ENCODE peak calls at places on chromosomes 16 and 17, in five cellular contexts. U, M, S, H and O are unnamed samples. For H3K4me1, the result is how much of the 10 kb centered on the place peaks cover.

GRCh38 chr16:30884760-30885159 is 9.1 kb downstream of the BCL7C start:
- DNase-seq in U (no peak), M (no peak), S (no peak), H (no peak), O (no peak)

GRCh38 chr16:3756113-3756512 is 38.8 kb upstream of the TRAP1 start:
- DNase-seq in U (no peak), M (no peak), S (no peak), H (no peak), O (no peak)

GRCh38 chr16:89711601-89712475 is 8.9 kb downstream of the VPS9D1 start:
- DNase-seq in U (peak), M (peak), S (no peak), H (no peak), O (peak)

GRCh38 chr17:13931111-13931526 is 138.2 kb upstream of the COX10 start:
- DNase-seq in U (peak), M (peak), S (peak), H (no peak), O (no peak)

GRCh38 chr16:59305850-59306249 is 571.7 kb upstream of the GOT2 start:
- DNase-seq in U (no peak), M (no peak), S (no peak), H (no peak), O (no peak)

GRCh38 chr16:1105888-1106620 is 10.0 kb upstream of the C1QTNF8 start:
- DNase-seq in U (peak), M (peak), S (peak), H (no peak), O (peak)

GRCh38 chr17:74117999-74118421 is 85.5 kb upstream of the RPL38 start:
- DNase-seq in U (no peak), M (no peak), S (no peak), H (no peak), O (no peak)

GRCh38 chr16:88473666-88474534 is 20.8 kb downstream of the ZFPM1 start:
- DNase-seq in U (no peak), M (peak), S (no peak), H (no peak), O (peak)

GRCh38 chr16:67805718-67806427 is 487 bp downstream of the RANBP10 start:
- DNase-seq in U (no peak), M (no peak), S (peak), H (no peak), O (no peak)

GRCh38 chr16:86819523-86819887 is 241.2 kb downstream of the FOXL1 start:
- DNase-seq in U (peak), M (peak), S (no peak), H (no peak), O (no peak)

GRCh38 chr17:56892333-56892732 is 21.5 kb downstream of the TRIM25 start:
- DNase-seq in U (no peak), M (no peak), S (no peak), H (no peak), O (no peak)

GRCh38 chr17:75344664-75345063 is 55.4 kb upstream of the SLC25A19 start:
- DNase-seq in U (no peak), M (no peak), S (no peak), H (no peak), O (no peak)

GRCh38 chr17:48539177-48539576 is 5.7 kb downstream of the HOXB2 start:
- DNase-seq in U (peak), M (peak), S (no peak), H (no peak), O (no peak)

GRCh38 chr17:28864991-28865849 is 10.4 kb downstream of the ERAL1 start:
- DNase-seq in U (no peak), M (no peak), S (peak), H (no peak), O (no peak)

GRCh38 chr17:43444223-43445008 is 39.4 kb upstream of the DHX8 start:
- DNase-seq in U (no peak), M (no peak), S (no peak), H (no peak), O (no peak)

GRCh38 chr16:25031132-25031440 is 15.9 kb upstream of the ARHGAP17 start:
- DNase-seq in U (no peak), M (no peak), S (no peak), H (no peak), O (no peak)

GRCh38 chr16:58499615-58500328 is at the start of gene NDRG4:
- DNase-seq in U (peak), M (peak), S (no peak), H (no peak), O (peak)

GRCh38 chr16:30183961-30184429 is 593 bp downstream of the CORO1A start:
- DNase-seq in U (no peak), M (no peak), S (no peak), H (no peak), O (no peak)

GRCh38 chr16:54657709-54658102 is 273.0 kb upstream of the IRX5 start:
- DNase-seq in U (no peak), M (no peak), S (no peak), H (no peak), O (no peak)

GRCh38 chr17:49949634-49950033 is 19.4 kb upstream of the DLX4 start:
- DNase-seq in U (no peak), M (no peak), S (no peak), H (no peak), O (no peak)

GRCh38 chr16:11530171-11530940 is 56.4 kb downstream of the LITAF start:
- DNase-seq in U (peak), M (no peak), S (no peak), H (no peak), O (no peak)

GRCh38 chr16:4135537-4135936 is 19.3 kb upstream of the ADCY9 start:
- DNase-seq in U (no peak), M (no peak), S (no peak), H (no peak), O (no peak)

GRCh38 chr17:2085648-2085949 is 30.7 kb downstream of the HIC1 start:
- DNase-seq in U (peak), M (peak), S (no peak), H (no peak), O (no peak)
- H3K4me1 ChIP-seq in U (half or more), M (half or more), S (under half), H (under half), O (under half)

GRCh38 chr17:77345260-77345910 is 204.6 kb downstream of the SEC14L1 start:
- DNase-seq in U (peak), M (no peak), S (no peak), H (no peak), O (no peak)

GRCh38 chr17:77349976-77350830 is 209.4 kb downstream of the SEC14L1 start:
- DNase-seq in U (peak), M (peak), S (no peak), H (no peak), O (no peak)

GRCh38 chr17:77347544-77347943 is 206.8 kb downstream of the SEC14L1 start:
- DNase-seq in U (no peak), M (no peak), S (no peak), H (no peak), O (no peak)

GRCh38 chr17:77344038-77344437 is 203.3 kb downstream of the SEC14L1 start:
- DNase-seq in U (no peak), M (no peak), S (no peak), H (no peak), O (no peak)

GRCh38 chr17:77346765-77347164 is 206.0 kb downstream of the SEC14L1 start:
- DNase-seq in U (no peak), M (no peak), S (no peak), H (no peak), O (no peak)
- H3K4me1 ChIP-seq in U (under half), M (under half), S (under half), H (under half), O (under half)

GRCh38 chr16:75000481-75001081 is 1.8 kb downstream of the ZNRF1 start:
- DNase-seq in U (peak), M (no peak), S (peak), H (no peak), O (peak)

GRCh38 chr16:74999683-75000480 is 1.1 kb downstream of the ZNRF1 start:
- DNase-seq in U (peak), M (no peak), S (peak), H (no peak), O (peak)

GRCh38 chr16:75004460-75004859 is 5.6 kb downstream of the ZNRF1 start:
- DNase-seq in U (no peak), M (no peak), S (no peak), H (no peak), O (no peak)

GRCh38 chr16:75003931-75004330 is 5.1 kb downstream of the ZNRF1 start:
- DNase-seq in U (no peak), M (no peak), S (no peak), H (no peak), O (peak)

GRCh38 chr16:75002474-75002873 is 3.6 kb downstream of the ZNRF1 start:
- DNase-seq in U (no peak), M (no peak), S (no peak), H (no peak), O (no peak)
- H3K4me1 ChIP-seq in U (under half), M (under half), S (under half), H (under half), O (under half)

GRCh38 chr17:59425085-59425901 is 93.8 kb downstream of the YPEL2 start:
- DNase-seq in U (peak), M (peak), S (peak), H (no peak), O (peak)

GRCh38 chr17:59423137-59423703 is 91.8 kb downstream of the YPEL2 start:
- DNase-seq in U (peak), M (peak), S (peak), H (no peak), O (peak)

GRCh38 chr17:59426031-59426430 is 94.6 kb downstream of the YPEL2 start:
- DNase-seq in U (peak), M (no peak), S (no peak), H (no peak), O (no peak)

GRCh38 chr17:59424331-59424730 is 92.9 kb downstream of the YPEL2 start:
- DNase-seq in U (no peak), M (no peak), S (no peak), H (no peak), O (no peak)

GRCh38 chr17:59423903-59424302 is 92.4 kb downstream of the YPEL2 start:
- DNase-seq in U (no peak), M (no peak), S (no peak), H (no peak), O (no peak)
- H3K4me1 ChIP-seq in U (half or more), M (under half), S (under half), H (half or more), O (under half)

DNA sequence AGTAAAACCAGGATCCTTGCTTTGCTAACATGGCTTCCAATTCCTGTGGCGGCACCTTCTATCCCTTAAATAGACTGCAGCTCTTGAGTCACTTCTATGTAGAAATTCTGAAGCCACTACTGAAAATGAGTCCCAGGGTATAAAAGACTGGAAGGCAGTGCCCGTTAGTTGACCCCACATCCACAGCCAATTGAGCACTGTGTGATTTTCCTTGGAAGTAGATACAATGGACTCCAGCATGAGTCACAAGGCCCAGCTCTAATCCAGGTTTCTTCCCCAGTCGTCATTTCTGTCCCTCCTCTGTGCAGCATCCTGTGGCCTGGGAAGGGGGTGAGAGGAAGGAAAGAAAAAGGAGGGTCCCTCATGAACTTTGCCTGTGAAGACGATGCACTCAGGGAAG is 69.5 kb downstream of the HLF start:
- DNase-seq in U (peak), M (no peak), S (no peak), H (no peak), O (no peak)
- H3K4me1 ChIP-seq in U (under half), M (under half), S (under half), H (under half), O (under half)

GRCh38 chr16:15037745-15038144 is 18.1 kb downstream of the NTAN1 start:
- DNase-seq in U (no peak), M (no peak), S (no peak), H (no peak), O (no peak)
- H3K4me1 ChIP-seq in U (under half), M (under half), S (under half), H (under half), O (under half)

DNA sequence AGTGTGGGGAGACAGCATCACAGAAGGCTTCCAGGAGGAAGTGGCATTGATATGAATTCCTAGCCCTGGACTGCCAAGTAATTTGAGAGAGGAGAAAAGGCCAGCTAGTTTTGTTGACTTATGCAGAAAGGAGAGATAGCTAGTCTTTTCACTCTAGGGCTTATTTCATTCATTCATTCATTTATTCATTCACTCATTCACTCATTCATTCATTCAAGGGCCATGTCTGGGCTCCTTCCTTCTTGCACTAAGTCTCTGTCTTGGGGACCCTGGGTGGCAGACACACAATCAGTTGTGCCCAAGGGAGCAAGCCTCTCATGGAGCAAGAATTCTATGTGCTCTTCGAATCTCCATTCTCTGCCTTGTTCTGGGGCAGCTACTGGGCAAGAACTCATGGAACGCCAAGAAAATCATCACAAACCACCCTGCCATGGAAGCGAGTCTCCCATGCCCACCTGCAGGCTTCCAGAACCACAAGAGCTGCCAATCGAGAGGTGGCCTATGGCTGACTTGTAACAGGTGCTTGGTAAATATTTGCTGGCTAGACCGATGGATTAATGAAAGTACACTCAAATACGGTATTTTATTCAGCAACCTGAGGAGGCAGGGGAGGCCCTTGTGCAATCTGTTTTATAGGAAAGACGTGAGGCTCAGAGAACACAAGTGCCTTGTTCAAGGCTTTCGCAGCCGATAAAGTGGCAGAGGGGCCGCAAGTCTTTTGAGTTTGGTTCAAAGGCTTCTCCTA is 223.6 kb downstream of the XYLT1 start:
- DNase-seq in U (no peak), M (no peak), S (no peak), H (no peak), O (no peak)
- H3K4me1 ChIP-seq in U (under half), M (under half), S (under half), H (under half), O (under half)